ENCODE peak calls at places on chromosome 18, in ten cellular contexts. One of them, this sample, is unnamed.
A peak's percentile ranks its signal among the peaks of the same experiment; 100 is the strongest.

GRCh38 chr18:74204543-74205152 is 56.3 kb downstream of the TIMM21 start:
- DNase-seq in AG10803: no peak
- DNase-seq in GM20000: no peak
- DNase-seq in fibroblast of lung: peak; percentile 15
- DNase-seq in GM13977: no peak
- DNase-seq in BJ: no peak
- DNase-seq in upper lobe of right lung: no peak
- DNase-seq in MCF 10A: no peak
- DNase-seq in astrocyte of the cerebellum: no peak
- DNase-seq in dorsolateral prefrontal cortex: no peak
- DNase-seq in this sample: peak; percentile 31

GRCh38 chr18:43789234-43790000 is 512.1 kb upstream of the SYT4 start:
- DNase-seq in AG10803: peak; percentile 3
- DNase-seq in GM20000: no peak
- DNase-seq in fibroblast of lung: peak; percentile 33
- DNase-seq in GM13977: no peak
- DNase-seq in BJ: no peak
- DNase-seq in upper lobe of right lung: no peak
- DNase-seq in MCF 10A: peak; percentile 19
- DNase-seq in astrocyte of the cerebellum: peak; percentile 19
- DNase-seq in dorsolateral prefrontal cortex: no peak
- DNase-seq in this sample: no peak

GRCh38 chr18:79208882-79209281 is 139.7 kb downstream of the ATP9B start:
- DNase-seq in AG10803: no peak
- DNase-seq in GM20000: no peak
- DNase-seq in fibroblast of lung: no peak
- DNase-seq in GM13977: no peak
- DNase-seq in BJ: no peak
- DNase-seq in upper lobe of right lung: no peak
- DNase-seq in MCF 10A: no peak
- DNase-seq in astrocyte of the cerebellum: no peak
- DNase-seq in dorsolateral prefrontal cortex: peak; percentile 72
- DNase-seq in this sample: no peak

GRCh38 chr18:2538844-2539243 is 32.5 kb downstream of the METTL4 start:
- DNase-seq in AG10803: peak; percentile 39
- DNase-seq in GM20000: no peak
- DNase-seq in fibroblast of lung: peak; percentile 33
- DNase-seq in GM13977: no peak
- DNase-seq in BJ: peak; percentile 81
- DNase-seq in upper lobe of right lung: no peak
- DNase-seq in MCF 10A: no peak
- DNase-seq in astrocyte of the cerebellum: no peak
- DNase-seq in dorsolateral prefrontal cortex: no peak
- DNase-seq in this sample: no peak

GRCh38 chr18:21191596-21192307 is 50.3 kb upstream of the GREB1L start:
- DNase-seq in AG10803: peak; percentile 77
- DNase-seq in GM20000: no peak
- DNase-seq in fibroblast of lung: peak; percentile 46
- DNase-seq in GM13977: no peak
- DNase-seq in BJ: no peak
- DNase-seq in upper lobe of right lung: no peak
- DNase-seq in MCF 10A: peak; percentile 65
- DNase-seq in astrocyte of the cerebellum: peak; percentile 11
- DNase-seq in dorsolateral prefrontal cortex: peak; percentile 10
- DNase-seq in this sample: peak; percentile 46

GRCh38 chr18:55079481-55080350 is 120.5 kb upstream of the CCDC68 start:
- DNase-seq in AG10803: no peak
- DNase-seq in GM20000: no peak
- DNase-seq in fibroblast of lung: peak; percentile 67
- DNase-seq in GM13977: no peak
- DNase-seq in BJ: no peak
- DNase-seq in upper lobe of right lung: no peak
- DNase-seq in MCF 10A: no peak
- DNase-seq in astrocyte of the cerebellum: no peak
- DNase-seq in dorsolateral prefrontal cortex: no peak
- DNase-seq in this sample: no peak

GRCh38 chr18:8616026-8616401 is 6.8 kb downstream of the RAB12 start:
- DNase-seq in AG10803: no peak
- DNase-seq in GM20000: no peak
- DNase-seq in fibroblast of lung: peak; percentile 45
- DNase-seq in GM13977: no peak
- DNase-seq in BJ: no peak
- DNase-seq in upper lobe of right lung: no peak
- DNase-seq in MCF 10A: peak; percentile 55
- DNase-seq in astrocyte of the cerebellum: no peak
- DNase-seq in dorsolateral prefrontal cortex: no peak
- DNase-seq in this sample: peak; percentile 33

GRCh38 chr18:74283255-74283554 is 8.6 kb downstream of the CYB5A start:
- DNase-seq in AG10803: no peak
- DNase-seq in GM20000: peak; percentile 1
- DNase-seq in fibroblast of lung: no peak
- DNase-seq in GM13977: no peak
- DNase-seq in BJ: no peak
- DNase-seq in upper lobe of right lung: no peak
- DNase-seq in MCF 10A: no peak
- DNase-seq in astrocyte of the cerebellum: no peak
- DNase-seq in dorsolateral prefrontal cortex: no peak
- DNase-seq in this sample: peak; percentile 46

GRCh38 chr18:3217930-3218647 is 1.7 kb downstream of the MYOM1 start:
- DNase-seq in AG10803: no peak
- DNase-seq in GM20000: no peak
- DNase-seq in fibroblast of lung: no peak
- DNase-seq in GM13977: no peak
- DNase-seq in BJ: no peak
- DNase-seq in upper lobe of right lung: no peak
- DNase-seq in MCF 10A: peak; percentile 36
- DNase-seq in astrocyte of the cerebellum: no peak
- DNase-seq in dorsolateral prefrontal cortex: no peak
- DNase-seq in this sample: no peak

GRCh38 chr18:76126327-76126726 is 368.7 kb downstream of the ZNF516 start:
- DNase-seq in AG10803: peak; percentile 24
- DNase-seq in GM20000: no peak
- DNase-seq in fibroblast of lung: no peak
- DNase-seq in GM13977: no peak
- DNase-seq in BJ: no peak
- DNase-seq in upper lobe of right lung: no peak
- DNase-seq in MCF 10A: peak; percentile 17
- DNase-seq in astrocyte of the cerebellum: no peak
- DNase-seq in dorsolateral prefrontal cortex: no peak
- DNase-seq in this sample: no peak
- TF ChIP-seq CTCF in AG10803: peak; percentile 40
- TF ChIP-seq CTCF in GM20000: no peak
- TF ChIP-seq CTCF in fibroblast of lung: no peak
- TF ChIP-seq CTCF in GM13977: no peak
- TF ChIP-seq CTCF in BJ: peak; percentile 2
- TF ChIP-seq CTCF in upper lobe of right lung: no peak
- TF ChIP-seq CTCF in MCF 10A: no peak
- TF ChIP-seq CTCF in astrocyte of the cerebellum: no peak
- TF ChIP-seq CTCF in dorsolateral prefrontal cortex: no peak
- TF ChIP-seq CTCF in this sample: no peak

DNA sequence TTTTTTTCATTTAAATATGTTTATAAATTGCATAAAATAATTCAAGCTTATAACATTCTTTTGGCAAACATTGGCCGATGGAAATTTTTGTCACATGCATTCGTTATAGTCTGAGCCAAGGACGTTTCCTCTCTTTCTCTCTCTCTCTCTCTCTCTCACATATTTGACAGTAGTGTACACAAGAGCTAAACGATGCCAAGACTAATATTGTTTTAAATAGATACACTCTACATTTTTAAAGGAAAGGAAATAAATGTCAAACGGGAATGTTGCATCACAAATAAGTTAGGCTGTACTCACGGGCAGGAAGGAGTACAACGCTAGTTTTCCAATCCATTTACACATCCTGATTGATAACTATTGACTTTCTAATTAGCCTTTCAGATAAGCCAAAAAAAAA is 251.2 kb upstream of the SMIM21 start:
- DNase-seq in AG10803: no peak
- DNase-seq in GM20000: no peak
- DNase-seq in fibroblast of lung: no peak
- DNase-seq in GM13977: no peak
- DNase-seq in BJ: no peak
- DNase-seq in upper lobe of right lung: no peak
- DNase-seq in MCF 10A: peak; percentile 48
- DNase-seq in astrocyte of the cerebellum: no peak
- DNase-seq in dorsolateral prefrontal cortex: no peak
- DNase-seq in this sample: no peak
- TF ChIP-seq CTCF in AG10803: no peak
- TF ChIP-seq CTCF in GM20000: no peak
- TF ChIP-seq CTCF in fibroblast of lung: no peak
- TF ChIP-seq CTCF in GM13977: no peak
- TF ChIP-seq CTCF in BJ: no peak
- TF ChIP-seq CTCF in upper lobe of right lung: no peak
- TF ChIP-seq CTCF in MCF 10A: no peak
- TF ChIP-seq CTCF in astrocyte of the cerebellum: no peak
- TF ChIP-seq CTCF in dorsolateral prefrontal cortex: no peak
- TF ChIP-seq CTCF in this sample: no peak

GRCh38 chr18:42271656-42272355 is 316.8 kb downstream of the PIK3C3 start:
- DNase-seq in AG10803: no peak
- DNase-seq in GM20000: no peak
- DNase-seq in fibroblast of lung: no peak
- DNase-seq in GM13977: no peak
- DNase-seq in BJ: no peak
- DNase-seq in upper lobe of right lung: no peak
- DNase-seq in MCF 10A: no peak
- DNase-seq in astrocyte of the cerebellum: no peak
- DNase-seq in dorsolateral prefrontal cortex: no peak
- DNase-seq in this sample: no peak

GRCh38 chr18:42268793-42269192 is 313.8 kb downstream of the PIK3C3 start:
- DNase-seq in AG10803: no peak
- DNase-seq in GM20000: no peak
- DNase-seq in fibroblast of lung: peak; percentile 29
- DNase-seq in GM13977: no peak
- DNase-seq in BJ: no peak
- DNase-seq in upper lobe of right lung: no peak
- DNase-seq in MCF 10A: no peak
- DNase-seq in astrocyte of the cerebellum: no peak
- DNase-seq in dorsolateral prefrontal cortex: peak; percentile 58
- DNase-seq in this sample: no peak

GRCh38 chr18:42275138-42275535 is 320.1 kb downstream of the PIK3C3 start:
- DNase-seq in AG10803: no peak
- DNase-seq in GM20000: no peak
- DNase-seq in fibroblast of lung: no peak
- DNase-seq in GM13977: no peak
- DNase-seq in BJ: no peak
- DNase-seq in upper lobe of right lung: no peak
- DNase-seq in MCF 10A: no peak
- DNase-seq in astrocyte of the cerebellum: no peak
- DNase-seq in dorsolateral prefrontal cortex: no peak
- DNase-seq in this sample: no peak

GRCh38 chr18:42275949-42276730 is 321.1 kb downstream of the PIK3C3 start:
- DNase-seq in AG10803: no peak
- DNase-seq in GM20000: no peak
- DNase-seq in fibroblast of lung: no peak
- DNase-seq in GM13977: no peak
- DNase-seq in BJ: no peak
- DNase-seq in upper lobe of right lung: no peak
- DNase-seq in MCF 10A: no peak
- DNase-seq in astrocyte of the cerebellum: no peak
- DNase-seq in dorsolateral prefrontal cortex: no peak
- DNase-seq in this sample: no peak

DNA sequence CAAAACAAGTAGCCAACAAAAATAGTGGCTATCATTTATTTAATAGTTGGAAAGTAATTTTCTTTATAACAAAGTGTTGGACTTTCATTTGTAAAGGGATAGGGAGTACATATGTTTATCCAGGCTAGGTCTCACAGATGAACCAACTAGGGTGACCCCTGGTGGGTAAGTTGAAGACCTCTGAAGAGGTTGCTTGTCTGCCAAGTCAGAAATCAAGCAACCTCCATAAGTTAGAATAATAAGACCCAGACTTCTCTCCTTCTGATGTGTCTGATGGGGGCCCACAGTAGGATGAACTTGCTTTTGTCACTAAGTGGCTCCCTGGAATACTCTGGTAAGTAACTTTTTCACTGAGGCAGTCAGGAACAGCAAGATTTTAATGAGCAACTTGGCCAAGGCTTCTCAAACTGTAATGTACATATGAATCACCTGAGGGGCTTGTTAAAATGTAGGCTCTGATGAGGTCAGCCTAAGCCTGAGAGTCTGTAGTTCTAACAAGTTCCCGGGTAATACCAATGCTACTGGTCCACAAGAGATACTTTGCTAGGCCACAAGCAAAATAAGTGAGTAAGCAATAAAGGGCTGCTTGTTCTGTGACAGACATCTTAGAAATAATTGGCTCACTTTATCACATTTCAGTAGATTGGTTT is 319.6 kb downstream of the PIK3C3 start:
- DNase-seq in AG10803: peak; percentile 55
- DNase-seq in GM20000: no peak
- DNase-seq in fibroblast of lung: peak; percentile 42
- DNase-seq in GM13977: peak; percentile 28
- DNase-seq in BJ: no peak
- DNase-seq in upper lobe of right lung: no peak
- DNase-seq in MCF 10A: peak; percentile 53
- DNase-seq in astrocyte of the cerebellum: no peak
- DNase-seq in dorsolateral prefrontal cortex: no peak
- DNase-seq in this sample: peak; percentile 4
- TF ChIP-seq CTCF in AG10803: peak; percentile 50
- TF ChIP-seq CTCF in GM20000: no peak
- TF ChIP-seq CTCF in fibroblast of lung: no peak
- TF ChIP-seq CTCF in GM13977: peak; percentile 22
- TF ChIP-seq CTCF in BJ: no peak
- TF ChIP-seq CTCF in upper lobe of right lung: no peak
- TF ChIP-seq CTCF in MCF 10A: peak; percentile 10
- TF ChIP-seq CTCF in astrocyte of the cerebellum: peak; percentile 46
- TF ChIP-seq CTCF in dorsolateral prefrontal cortex: no peak
- TF ChIP-seq CTCF in this sample: no peak

GRCh38 chr18:62248313-62248712 is 61.3 kb downstream of the RELCH start:
- DNase-seq in AG10803: no peak
- DNase-seq in GM20000: no peak
- DNase-seq in fibroblast of lung: no peak
- DNase-seq in GM13977: no peak
- DNase-seq in BJ: no peak
- DNase-seq in upper lobe of right lung: no peak
- DNase-seq in MCF 10A: no peak
- DNase-seq in astrocyte of the cerebellum: no peak
- DNase-seq in dorsolateral prefrontal cortex: no peak
- DNase-seq in this sample: no peak

GRCh38 chr18:62245177-62245576 is 58.1 kb downstream of the RELCH start:
- DNase-seq in AG10803: no peak
- DNase-seq in GM20000: no peak
- DNase-seq in fibroblast of lung: no peak
- DNase-seq in GM13977: no peak
- DNase-seq in BJ: no peak
- DNase-seq in upper lobe of right lung: no peak
- DNase-seq in MCF 10A: no peak
- DNase-seq in astrocyte of the cerebellum: no peak
- DNase-seq in dorsolateral prefrontal cortex: no peak
- DNase-seq in this sample: no peak

GRCh38 chr18:62242955-62243354 is 55.9 kb downstream of the RELCH start:
- DNase-seq in AG10803: peak; percentile 29
- DNase-seq in GM20000: no peak
- DNase-seq in fibroblast of lung: no peak
- DNase-seq in GM13977: no peak
- DNase-seq in BJ: no peak
- DNase-seq in upper lobe of right lung: no peak
- DNase-seq in MCF 10A: no peak
- DNase-seq in astrocyte of the cerebellum: no peak
- DNase-seq in dorsolateral prefrontal cortex: no peak
- DNase-seq in this sample: no peak

GRCh38 chr18:62249478-62250097 is 62.5 kb downstream of the RELCH start:
- DNase-seq in AG10803: peak; percentile 78
- DNase-seq in GM20000: peak; percentile 45
- DNase-seq in fibroblast of lung: peak; percentile 70
- DNase-seq in GM13977: peak; percentile 42
- DNase-seq in BJ: no peak
- DNase-seq in upper lobe of right lung: no peak
- DNase-seq in MCF 10A: peak; percentile 80
- DNase-seq in astrocyte of the cerebellum: peak; percentile 79
- DNase-seq in dorsolateral prefrontal cortex: peak; percentile 61
- DNase-seq in this sample: peak; percentile 94

GRCh38 chr18:62245699-62246098 is 58.6 kb downstream of the RELCH start:
- DNase-seq in AG10803: no peak
- DNase-seq in GM20000: no peak
- DNase-seq in fibroblast of lung: no peak
- DNase-seq in GM13977: no peak
- DNase-seq in BJ: no peak
- DNase-seq in upper lobe of right lung: no peak
- DNase-seq in MCF 10A: no peak
- DNase-seq in astrocyte of the cerebellum: no peak
- DNase-seq in dorsolateral prefrontal cortex: no peak
- DNase-seq in this sample: no peak
- TF ChIP-seq CTCF in AG10803: no peak
- TF ChIP-seq CTCF in GM20000: no peak
- TF ChIP-seq CTCF in fibroblast of lung: no peak
- TF ChIP-seq CTCF in GM13977: peak; percentile 7
- TF ChIP-seq CTCF in BJ: peak; percentile 12
- TF ChIP-seq CTCF in upper lobe of right lung: no peak
- TF ChIP-seq CTCF in MCF 10A: no peak
- TF ChIP-seq CTCF in astrocyte of the cerebellum: no peak
- TF ChIP-seq CTCF in dorsolateral prefrontal cortex: no peak
- TF ChIP-seq CTCF in this sample: no peak

This sample was measured in activated CD8-positive, alpha-beta T cell treated with anti-CD3 and anti-CD28 coated beads for 36 hours.